ENCODE peak calls at places on chromosomes 2 and 18, in ten cellular contexts. E is K562, X is uterus, N is sigmoid colon, T is breast epithelium, F is ovary, W is transverse colon, I is prostate gland, U is gastrocnemius medialis, M is esophagus squamous epithelium. B is an unnamed sample.
A peak's percentile ranks its signal among the peaks of the same experiment; 100 is the strongest.

GRCh38 chr18:50192903-50193795 is 1.8 kb downstream of the MYO5B start:
- DNase-seq in E (no peak), X (no peak), N (no peak), T (no peak), F (no peak), W (peak; percentile 42), I (no peak), U (no peak), M (no peak), B (no peak)

GRCh38 chr2:71786291-71787107 is 333.1 kb downstream of the DYSF start:
- DNase-seq in E (no peak), X (no peak), N (peak; percentile 55), T (no peak), F (no peak), W (no peak), I (no peak), U (no peak), M (no peak), B (peak; percentile 60)

GRCh38 chr2:230161180-230161579 is 58.6 kb downstream of the SP110 start:
- DNase-seq in E (no peak), X (no peak), N (no peak), T (no peak), F (no peak), W (no peak), I (no peak), U (no peak), M (no peak), B (no peak)

GRCh38 chr2:171531291-171531690 is 9.0 kb downstream of the CYBRD1 start:
- DNase-seq in E (no peak), X (peak; percentile 52), N (peak; percentile 70), T (no peak), F (peak; percentile 60), W (no peak), I (no peak), U (no peak), M (no peak), B (no peak)

GRCh38 chr18:48862116-48862515 is 88.6 kb downstream of the SMAD7 start:
- DNase-seq in E (no peak), X (no peak), N (no peak), T (no peak), F (no peak), W (no peak), I (no peak), U (no peak), M (no peak), B (no peak)

GRCh38 chr2:42941633-42942176 is 149.3 kb upstream of the HAAO start:
- DNase-seq in E (no peak), X (no peak), N (no peak), T (no peak), F (no peak), W (no peak), I (no peak), U (no peak), M (no peak), B (no peak)

GRCh38 chr2:3349211-3349693 is 28.4 kb downstream of the EIPR1 start:
- DNase-seq in E (no peak), X (no peak), N (no peak), T (peak; percentile 66), F (no peak), W (no peak), I (peak; percentile 56), U (no peak), M (no peak), B (no peak)

GRCh38 chr2:128645631-128646030 is 327.0 kb upstream of the HS6ST1 start:
- DNase-seq in E (no peak), X (no peak), N (no peak), T (peak; percentile 22), F (peak; percentile 1), W (no peak), I (no peak), U (no peak), M (no peak), B (peak; percentile 75)

GRCh38 chr2:23692901-23693605 is 233.9 kb downstream of the ATAD2B start:
- DNase-seq in E (no peak), X (no peak), N (peak; percentile 59), T (no peak), F (no peak), W (no peak), I (peak; percentile 3), U (no peak), M (no peak), B (no peak)

GRCh38 chr2:201452856-201453643 is 1.5 kb downstream of the STRADB start:
- DNase-seq in E (no peak), X (no peak), N (no peak), T (no peak), F (no peak), W (no peak), I (no peak), U (no peak), M (no peak), B (no peak)

GRCh38 chr2:45173513-45173912 is 164.3 kb upstream of the SIX2 start:
- DNase-seq in E (no peak), X (no peak), N (no peak), T (no peak), F (no peak), W (no peak), I (no peak), U (peak; percentile 61), M (no peak), B (no peak)

GRCh38 chr2:83686863-83687262 is 772.2 kb downstream of the SUCLG1 start:
- DNase-seq in E (no peak), X (no peak), N (no peak), T (no peak), F (no peak), W (no peak), I (no peak), U (no peak), M (no peak), B (no peak)

GRCh38 chr2:27320958-27321543 is 1.8 kb downstream of the MPV17 start:
- DNase-seq in E (peak; percentile 83), X (peak; percentile 81), N (peak; percentile 86), T (peak; percentile 94), F (peak; percentile 28), W (peak; percentile 57), I (peak; percentile 80), U (peak; percentile 91), M (no peak), B (no peak)

GRCh38 chr2:235677276-235677788 is 183.5 kb downstream of the AGAP1 start:
- DNase-seq in E (no peak), X (no peak), N (peak; percentile 38), T (no peak), F (no peak), W (no peak), I (no peak), U (no peak), M (no peak), B (no peak)

GRCh38 chr2:86556508-86556907 is 6.7 kb downstream of the CHMP3 start:
- DNase-seq in E (no peak), X (no peak), N (no peak), T (no peak), F (no peak), W (no peak), I (no peak), U (no peak), M (no peak), B (no peak)

GRCh38 chr18:24827500-24827899 is 367.1 kb downstream of the HRH4 start:
- DNase-seq in E (no peak), X (no peak), N (no peak), T (no peak), F (no peak), W (no peak), I (no peak), U (no peak), M (no peak), B (no peak)

GRCh38 chr2:105394951-105395611 is 3.8 kb downstream of the FHL2 start:
- DNase-seq in E (no peak), X (no peak), N (no peak), T (no peak), F (no peak), W (peak; percentile 5), I (no peak), U (no peak), M (no peak), B (no peak)

DNA sequence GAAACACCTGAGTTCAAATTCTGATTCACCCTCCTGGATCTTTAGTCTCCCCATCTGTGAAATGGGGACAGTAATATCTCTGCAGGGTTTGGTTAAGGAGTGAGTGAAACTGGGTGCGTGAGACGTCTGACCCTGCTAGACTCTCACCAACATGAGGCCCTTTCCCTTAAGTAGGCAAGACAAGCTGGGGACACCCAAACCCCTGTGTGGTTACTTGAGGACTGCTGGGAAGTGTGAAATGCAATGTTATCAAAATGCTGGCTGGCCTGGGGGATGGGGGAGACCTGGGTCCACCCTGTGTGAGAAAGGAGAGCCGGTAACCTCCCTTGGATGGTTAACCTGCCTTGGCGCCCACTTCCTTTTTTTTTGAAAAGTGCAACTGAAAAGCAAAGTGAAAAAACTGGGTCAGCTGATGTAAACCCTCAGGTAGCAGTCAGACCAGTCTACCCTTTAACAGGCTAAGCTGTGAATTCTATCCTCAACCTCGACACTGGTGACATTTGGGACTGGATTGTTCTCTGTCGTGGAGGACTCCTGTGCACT is 82.3 kb downstream of the INPP5D start:
- DNase-seq in E (no peak), X (no peak), N (no peak), T (no peak), F (no peak), W (no peak), I (no peak), U (no peak), M (no peak), B (no peak)
- TF ChIP-seq POLR2A in E (no peak), X (no peak), N (no peak), T (no peak), F (no peak), W (no peak), I (no peak), U (no peak), M (no peak), B (no peak)

GRCh38 chr2:11309706-11310105 is 34.7 kb downstream of the ROCK2 start:
- DNase-seq in E (no peak), X (no peak), N (no peak), T (no peak), F (no peak), W (no peak), I (no peak), U (no peak), M (no peak), B (no peak)
- TF ChIP-seq CTCF in E (no peak), X (no peak), N (no peak), T (no peak), F (no peak), W (no peak), I (no peak), U (no peak), M (no peak), B (no peak)

GRCh38 chr18:2302628-2303516 is 268.4 kb downstream of the METTL4 start:
- DNase-seq in E (peak; percentile 86), X (no peak), N (no peak), T (no peak), F (no peak), W (no peak), I (no peak), U (no peak), M (no peak), B (no peak)
- TF ChIP-seq POLR2A in E (peak; percentile 53), X (no peak), N (no peak), T (no peak), F (no peak), W (no peak), I (no peak), U (no peak), M (no peak), B (no peak)

DNA sequence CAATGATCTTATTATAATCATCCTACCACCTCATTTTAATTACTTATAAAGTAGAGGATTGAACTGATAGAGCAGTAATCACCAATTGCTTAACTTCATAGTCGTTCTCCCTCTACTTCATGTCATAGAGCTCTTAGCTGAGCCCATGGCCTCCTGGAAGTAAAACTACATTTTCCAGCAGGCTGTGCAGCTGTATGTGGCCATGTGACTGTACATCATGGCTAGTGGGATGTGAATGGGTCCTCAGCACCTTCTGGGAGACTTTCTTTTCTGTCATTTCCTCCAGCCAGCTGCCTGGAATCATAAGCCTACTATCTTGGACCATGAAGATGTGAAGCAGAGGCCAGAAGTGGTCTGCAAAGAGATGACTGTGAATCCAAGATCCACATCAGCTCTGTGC is 128.7 kb upstream of the SKOR2 start:
- DNase-seq in E (no peak), X (no peak), N (no peak), T (no peak), F (no peak), W (no peak), I (no peak), U (no peak), M (no peak), B (no peak)
- TF ChIP-seq CTCF in E (no peak), X (no peak), N (no peak), T (no peak), F (no peak), W (no peak), I (no peak), U (no peak), M (no peak), B (no peak)